ENCODE peak calls at places on chromosomes 2 and 18, in eight cellular contexts. J is cardiac muscle cell; O is activated T-cell treated with anti-CD3 and anti-CD28 coated beads for 4 hours; Z is activated CD4-positive, alpha-beta T cell treated with anti-CD3 and anti-CD28 coated beads, Interleukin-2, amount 50 U/mL, for 24 hours; Y is stimulated activated CD4-positive, alpha-beta T cell treated with anti-CD3 and anti-CD28 coated beads, Interleukin-1b, Interleukin-23, amount 100 ng/mL, for 1 hour; R is GM13976; G is foreskin fibroblast; T is GM19239. M is an unnamed sample.

GRCh38 chr18:34494359-34494696 is 215.8 kb upstream of the DTNA start:
- DNase-seq in J (peak), O (no peak), Z (no peak), Y (no peak), R (no peak), G (no peak), T (peak), M (no peak)

GRCh38 chr2:207831569-207832248 is 62.0 kb upstream of the FZD5 start:
- DNase-seq in J (no peak), O (no peak), Z (no peak), Y (no peak), R (no peak), G (no peak), T (no peak), M (no peak)

GRCh38 chr2:155372969-155373368 is 674.5 kb downstream of the KCNJ3 start:
- DNase-seq in J (peak), O (no peak), Z (no peak), Y (no peak), R (no peak), G (no peak), T (no peak), M (peak)

GRCh38 chr2:103410221-103410620 is 648.4 kb downstream of the TMEM182 start:
- DNase-seq in J (no peak), O (no peak), Z (no peak), Y (no peak), R (no peak), G (no peak), T (no peak), M (no peak)

GRCh38 chr2:150462772-150463171 is 24.7 kb downstream of the RND3 start:
- DNase-seq in J (no peak), O (no peak), Z (no peak), Y (no peak), R (no peak), G (no peak), T (no peak), M (no peak)

GRCh38 chr2:7089898-7090510 is 172.8 kb downstream of the RNF144A start:
- DNase-seq in J (no peak), O (no peak), Z (no peak), Y (no peak), R (no peak), G (no peak), T (no peak), M (no peak)

GRCh38 chr2:33135645-33136044 is 188.9 kb downstream of the LTBP1 start:
- DNase-seq in J (no peak), O (no peak), Z (no peak), Y (no peak), R (no peak), G (no peak), T (no peak), M (peak)

GRCh38 chr2:168611091-168611490 is 155.0 kb downstream of the CERS6 start:
- DNase-seq in J (no peak), O (no peak), Z (no peak), Y (no peak), R (no peak), G (no peak), T (no peak), M (no peak)

GRCh38 chr2:121483021-121483420 is 47.7 kb upstream of the RNU4ATAC start:
- DNase-seq in J (no peak), O (no peak), Z (no peak), Y (no peak), R (no peak), G (no peak), T (no peak), M (peak)

GRCh38 chr2:109623923-109624322 is 9.8 kb downstream of the SOWAHC start:
- DNase-seq in J (no peak), O (no peak), Z (no peak), Y (no peak), R (no peak), G (no peak), T (no peak), M (no peak)

GRCh38 chr2:95385570-95385984 is 16.9 kb upstream of the FAHD2A start:
- DNase-seq in J (no peak), O (no peak), Z (no peak), Y (no peak), R (no peak), G (no peak), T (no peak), M (no peak)

GRCh38 chr2:136378712-136379595 is 261.0 kb upstream of the CXCR4 start:
- DNase-seq in J (peak), O (peak), Z (peak), Y (peak), R (peak), G (no peak), T (no peak), M (peak)

GRCh38 chr2:49490710-49491109 is 336.4 kb upstream of the FSHR start:
- DNase-seq in J (peak), O (no peak), Z (no peak), Y (no peak), R (peak), G (no peak), T (peak), M (peak)

GRCh38 chr2:135744761-135745314 is 3.2 kb downstream of the UBXN4 start:
- DNase-seq in J (peak), O (no peak), Z (peak), Y (no peak), R (peak), G (peak), T (no peak), M (peak)

GRCh38 chr18:58754544-58755068 is 83.3 kb downstream of the MALT1 start:
- DNase-seq in J (peak), O (no peak), Z (no peak), Y (no peak), R (no peak), G (no peak), T (no peak), M (no peak)

GRCh38 chr2:88087763-88088162 is 20.1 kb downstream of the SMYD1 start:
- DNase-seq in J (no peak), O (no peak), Z (no peak), Y (no peak), R (no peak), G (no peak), T (no peak), M (no peak)

GRCh38 chr18:68478246-68478645 is 236.7 kb downstream of the TMX3 start:
- DNase-seq in J (no peak), O (no peak), Z (no peak), Y (no peak), R (no peak), G (no peak), T (no peak), M (no peak)

GRCh38 chr2:230944804-230945372 is 19.8 kb upstream of the GPR55 start:
- DNase-seq in J (no peak), O (no peak), Z (no peak), Y (no peak), R (no peak), G (no peak), T (no peak), M (no peak)

GRCh38 chr18:574456-575228 is 5.5 kb upstream of the CETN1 start:
- DNase-seq in J (no peak), O (no peak), Z (no peak), Y (no peak), R (no peak), G (no peak), T (no peak), M (no peak)